ENCODE peak calls at places on chromosomes 16 and 17, in seven cellular contexts. O, M, W, P, A, N and B are unnamed samples.

GRCh38 chr17:60231234-60231633 is 81.5 kb downstream of the CA4 start:
- DNase-seq in O (peak; percentile 60), M (peak; percentile 9), W (peak; percentile 39), P (no peak), A (no peak), N (no peak), B (peak; percentile 61)

GRCh38 chr16:2814757-2815298 is 2.2 kb upstream of the PRSS21 start:
- DNase-seq in O (no peak), M (no peak), W (no peak), P (no peak), A (no peak), N (no peak), B (no peak)

GRCh38 chr17:79106958-79107357 is 32.3 kb downstream of the ENGASE start:
- DNase-seq in O (no peak), M (no peak), W (no peak), P (no peak), A (no peak), N (no peak), B (no peak)

GRCh38 chr17:76690596-76691280 is 20.0 kb downstream of the MXRA7 start:
- DNase-seq in O (no peak), M (no peak), W (no peak), P (peak; percentile 4), A (no peak), N (no peak), B (no peak)

GRCh38 chr17:16910341-16910740 is 61.6 kb downstream of the TNFRSF13B start:
- DNase-seq in O (no peak), M (no peak), W (no peak), P (no peak), A (no peak), N (no peak), B (no peak)

GRCh38 chr17:74393323-74393942 is 26.1 kb downstream of the GPR142 start:
- DNase-seq in O (no peak), M (no peak), W (no peak), P (no peak), A (no peak), N (no peak), B (no peak)

GRCh38 chr16:66274335-66275110 is 92.0 kb upstream of the CDH5 start:
- DNase-seq in O (peak; percentile 67), M (peak; percentile 21), W (peak; percentile 44), P (no peak), A (no peak), N (no peak), B (peak; percentile 62)

GRCh38 chr16:3997231-3997841 is 116.8 kb upstream of the CREBBP start:
- DNase-seq in O (no peak), M (no peak), W (no peak), P (no peak), A (no peak), N (no peak), B (no peak)

GRCh38 chr17:17725853-17726720 is 44.8 kb downstream of the RAI1 start:
- DNase-seq in O (no peak), M (no peak), W (no peak), P (no peak), A (no peak), N (no peak), B (no peak)

GRCh38 chr17:8110456-8110804 is 7.9 kb downstream of the ALOXE3 start:
- DNase-seq in O (no peak), M (no peak), W (no peak), P (no peak), A (no peak), N (no peak), B (no peak)

GRCh38 chr17:3689262-3690093 is 6.5 kb downstream of the P2RX5 start:
- DNase-seq in O (no peak), M (no peak), W (no peak), P (no peak), A (no peak), N (no peak), B (no peak)

GRCh38 chr17:42814633-42815399 is 9.3 kb downstream of the BECN1 start:
- DNase-seq in O (peak; percentile 83), M (peak; percentile 88), W (peak; percentile 81), P (no peak), A (no peak), N (no peak), B (no peak)

GRCh38 chr17:48484850-48485249 is 46.0 kb downstream of the HOXB1 start:
- DNase-seq in O (peak; percentile 61), M (peak; percentile 87), W (peak; percentile 77), P (no peak), A (no peak), N (no peak), B (peak; percentile 94)

GRCh38 chr17:76213491-76213890 is 26.8 kb downstream of the RNF157 start:
- DNase-seq in O (no peak), M (no peak), W (no peak), P (no peak), A (no peak), N (peak; percentile 48), B (no peak)

GRCh38 chr17:42797067-42798007 is 1.2 kb downstream of the COA3 start:
- DNase-seq in O (no peak), M (no peak), W (no peak), P (no peak), A (no peak), N (no peak), B (peak; percentile 19)

GRCh38 chr17:50169121-50169764 is 3.4 kb downstream of the SGCA start:
- DNase-seq in O (peak; percentile 82), M (peak; percentile 68), W (peak; percentile 74), P (peak; percentile 76), A (peak; percentile 84), N (no peak), B (peak; percentile 80)

GRCh38 chr16:81366316-81366932 is 51.7 kb downstream of the GAN start:
- DNase-seq in O (peak; percentile 64), M (peak; percentile 42), W (peak; percentile 59), P (peak; percentile 58), A (peak; percentile 21), N (peak; percentile 25), B (peak; percentile 68)

GRCh38 chr17:7237761-7238417 is 1.4 kb downstream of the PHF23 start:
- DNase-seq in O (peak; percentile 69), M (peak; percentile 45), W (peak; percentile 46), P (peak; percentile 62), A (peak; percentile 74), N (no peak), B (peak; percentile 42)

GRCh38 chr16:57999366-57999970 is 1.0 kb downstream of the ZNF319 start:
- DNase-seq in O (peak; percentile 29), M (peak; percentile 56), W (peak; percentile 33), P (no peak), A (no peak), N (no peak), B (no peak)

GRCh38 chr17:79622776-79623175 is 11.9 kb upstream of the RBFOX3 start:
- DNase-seq in O (no peak), M (no peak), W (no peak), P (no peak), A (no peak), N (no peak), B (no peak)

GRCh38 chr16:9948933-9949332 is 233.3 kb downstream of the GRIN2A start:
- DNase-seq in O (no peak), M (no peak), W (no peak), P (no peak), A (no peak), N (no peak), B (no peak)

GRCh38 chr17:43945074-43945824 is 3.0 kb upstream of the PPY start:
- DNase-seq in O (peak; percentile 52), M (no peak), W (peak; percentile 30), P (no peak), A (no peak), N (no peak), B (no peak)

GRCh38 chr16:86259499-86259898 is 250.8 kb upstream of the FOXF1 start:
- DNase-seq in O (no peak), M (no peak), W (no peak), P (no peak), A (no peak), N (no peak), B (no peak)

GRCh38 chr17:82101301-82101715 is 3.3 kb upstream of the FASN start:
- DNase-seq in O (no peak), M (no peak), W (no peak), P (no peak), A (no peak), N (no peak), B (no peak)

GRCh38 chr17:1764274-1764673 is 2.4 kb downstream of the SERPINF1 start:
- DNase-seq in O (peak; percentile 93), M (peak; percentile 88), W (peak; percentile 87), P (no peak), A (no peak), N (no peak), B (no peak)

GRCh38 chr17:65371702-65372101 is 189.7 kb downstream of the AXIN2 start:
- DNase-seq in O (no peak), M (no peak), W (no peak), P (no peak), A (no peak), N (no peak), B (no peak)

DNA sequence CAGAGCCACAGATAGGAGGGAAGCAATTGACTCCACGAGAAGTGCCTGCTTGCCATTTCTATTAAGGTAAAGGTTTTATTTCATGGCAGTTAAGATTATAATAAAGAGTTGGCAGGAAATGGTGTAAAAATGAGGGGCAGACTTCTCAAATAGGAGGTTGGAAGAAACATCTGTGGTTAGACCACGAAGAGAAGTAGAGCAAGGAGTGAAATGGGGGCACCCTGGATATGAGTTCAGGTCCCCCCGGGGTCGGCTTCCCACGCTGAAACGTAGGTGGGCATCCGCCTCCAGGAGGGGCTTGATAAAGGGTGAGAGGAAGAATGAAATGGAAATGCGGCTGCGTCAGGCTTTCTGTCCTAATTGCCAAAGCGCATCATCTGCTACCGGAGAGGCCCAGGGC is 209.1 kb downstream of the MAF start:
- DNase-seq in O (no peak), M (no peak), W (no peak), P (no peak), A (no peak), N (no peak), B (no peak)
- H3K9ac ChIP-seq in O (no peak overlapping the region), M (no peak overlapping the region), W (no peak overlapping the region), P (no peak overlapping the region), A (no peak overlapping the region), N (no peak overlapping the region), B (no peak overlapping the region)

GRCh38 chr17:250487-251300 is 69.2 kb upstream of the DOC2B start:
- DNase-seq in O (no peak), M (no peak), W (no peak), P (no peak), A (no peak), N (no peak), B (no peak)
- H3K9ac ChIP-seq in O (no peak overlapping the region), M (no peak overlapping the region), W (no peak overlapping the region), P (no peak overlapping the region), A (peak overlapping the region; percentile 9), N (no peak overlapping the region), B (no peak overlapping the region)

DNA sequence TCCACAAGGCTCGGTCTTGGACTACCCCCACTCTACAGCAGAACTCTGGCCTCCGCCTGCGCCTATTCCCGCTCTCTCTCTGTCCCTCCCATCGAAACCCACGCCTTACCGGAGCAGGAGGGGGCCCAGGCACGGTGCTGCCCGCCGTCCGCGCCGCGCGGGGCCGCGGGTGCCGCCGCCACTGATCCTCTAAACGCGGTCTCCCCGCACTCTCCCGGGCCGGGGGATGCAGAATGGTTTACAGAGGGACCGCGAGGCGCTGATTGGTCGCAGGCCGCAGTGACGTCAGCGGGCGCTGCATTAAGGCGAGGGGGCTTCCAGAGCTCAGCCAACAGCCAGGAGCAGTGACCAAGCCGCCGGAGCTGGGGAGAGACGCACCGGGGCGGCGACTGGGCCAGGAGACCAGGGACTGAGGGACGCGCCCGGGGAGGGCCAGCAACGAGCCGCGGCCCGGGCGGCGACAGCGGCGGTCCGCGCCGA is 780 bp upstream of the LHX1 start:
- DNase-seq in O (no peak), M (no peak), W (no peak), P (no peak), A (no peak), N (no peak), B (no peak)
- H3K9ac ChIP-seq in O (no peak overlapping the region), M (no peak overlapping the region), W (no peak overlapping the region), P (peak overlapping the region; percentile 17), A (no peak overlapping the region), N (no peak overlapping the region), B (no peak overlapping the region)

GRCh38 chr17:28189667-28190066 is 129.3 kb upstream of the TMEM97 start:
- DNase-seq in O (no peak), M (no peak), W (no peak), P (no peak), A (no peak), N (no peak), B (no peak)
- H3K9ac ChIP-seq in O (no peak overlapping the region), M (no peak overlapping the region), W (no peak overlapping the region), P (no peak overlapping the region), A (no peak overlapping the region), N (no peak overlapping the region), B (no peak overlapping the region)